ENCODE peak calls at places on chromosomes 3 and 15, in seven cellular contexts. L is CD8-positive, alpha-beta T cell; T is GM04503; M is Ammon's horn; F is DMS79 treated with DMSO at 0.1 percent for 48 hours; Q is globus pallidus; E is lung microvascular endothelial cell. P is an unnamed sample.

GRCh38 chr3:178060406-178060805 is 475.8 kb upstream of the KCNMB2 start:
- DNase-seq in L (no peak), T (peak; percentile 81), M (no peak), F (no peak), Q (no peak), E (no peak), P (no peak)

GRCh38 chr3:181696641-181697230 is 15.0 kb upstream of the SOX2 start:
- DNase-seq in L (no peak), T (no peak), M (no peak), F (no peak), Q (peak; percentile 51), E (no peak), P (no peak)

GRCh38 chr15:42107483-42107882 is 13.1 kb upstream of the PLA2G4D start:
- DNase-seq in L (no peak), T (no peak), M (peak; percentile 52), F (peak; percentile 19), Q (peak; percentile 43), E (peak; percentile 54), P (no peak)

GRCh38 chr3:170553788-170554620 is 31.9 kb downstream of the SLC7A14 start:
- DNase-seq in L (no peak), T (no peak), M (no peak), F (no peak), Q (peak; percentile 47), E (peak; percentile 17), P (no peak)

GRCh38 chr15:49063402-49064280 is 17.4 kb upstream of the SECISBP2L start:
- DNase-seq in L (no peak), T (no peak), M (no peak), F (no peak), Q (no peak), E (no peak), P (no peak)

GRCh38 chr3:23779841-23780240 is 25.9 kb upstream of the UBE2E1 start:
- DNase-seq in L (no peak), T (no peak), M (no peak), F (no peak), Q (no peak), E (no peak), P (no peak)

GRCh38 chr3:157247391-157247790 is 87.4 kb upstream of the CCNL1 start:
- DNase-seq in L (no peak), T (no peak), M (no peak), F (no peak), Q (peak; percentile 15), E (peak; percentile 34), P (no peak)

GRCh38 chr3:127706312-127706711 is 33.6 kb downstream of the ABTB1 start:
- DNase-seq in L (no peak), T (no peak), M (no peak), F (no peak), Q (no peak), E (no peak), P (peak; percentile 51)

GRCh38 chr15:74790080-74790916 is 8.4 kb downstream of the CSK start:
- DNase-seq in L (peak; percentile 50), T (no peak), M (peak; percentile 84), F (no peak), Q (peak; percentile 81), E (no peak), P (peak; percentile 47)

GRCh38 chr3:177551431-177551836 is 354.2 kb upstream of the TBL1XR1 start:
- DNase-seq in L (no peak), T (no peak), M (no peak), F (no peak), Q (no peak), E (no peak), P (no peak)

GRCh38 chr15:59313703-59314332 is 58.9 kb downstream of the MYO1E start:
- DNase-seq in L (no peak), T (no peak), M (no peak), F (peak; percentile 42), Q (no peak), E (peak; percentile 71), P (no peak)

GRCh38 chr3:138945646-138946553 is 1.0 kb downstream of the FOXL2 start:
- DNase-seq in L (no peak), T (no peak), M (no peak), F (peak; percentile 35), Q (no peak), E (peak; percentile 48), P (no peak)

GRCh38 chr15:88225484-88225883 is 31.1 kb downstream of the NTRK3 start:
- DNase-seq in L (no peak), T (no peak), M (no peak), F (no peak), Q (no peak), E (no peak), P (no peak)

GRCh38 chr15:33131880-33132279 is 62.6 kb downstream of the FMN1 start:
- DNase-seq in L (no peak), T (no peak), M (no peak), F (peak; percentile 87), Q (no peak), E (no peak), P (no peak)

GRCh38 chr3:22245122-22245521 is 494.1 kb upstream of the ZNF385D start:
- DNase-seq in L (no peak), T (peak; percentile 89), M (no peak), F (no peak), Q (no peak), E (no peak), P (no peak)

GRCh38 chr15:90219421-90220141 is 14.2 kb downstream of the CIB1 start:
- DNase-seq in L (peak; percentile 75), T (no peak), M (no peak), F (no peak), Q (no peak), E (peak; percentile 51), P (no peak)

GRCh38 chr3:43766672-43767465 is 76.1 kb downstream of the ABHD5 start:
- DNase-seq in L (no peak), T (peak; percentile 60), M (no peak), F (no peak), Q (no peak), E (peak; percentile 73), P (no peak)

GRCh38 chr3:172701056-172701455 is 9.8 kb downstream of the NCEH1 start:
- DNase-seq in L (no peak), T (no peak), M (no peak), F (no peak), Q (no peak), E (no peak), P (no peak)

GRCh38 chr15:91469627-91470567 is 369.8 kb downstream of the SV2B start:
- DNase-seq in L (peak; percentile 55), T (no peak), M (no peak), F (no peak), Q (no peak), E (no peak), P (peak; percentile 3)

GRCh38 chr3:129120254-129121004 is 1.2 kb downstream of the RAB43 start:
- DNase-seq in L (peak; percentile 92), T (peak; percentile 77), M (peak; percentile 76), F (peak; percentile 24), Q (peak; percentile 51), E (peak; percentile 97), P (peak; percentile 54)

GRCh38 chr3:179837374-179837773 is 184.5 kb downstream of the USP13 start:
- DNase-seq in L (no peak), T (no peak), M (no peak), F (no peak), Q (no peak), E (peak; percentile 39), P (no peak)

GRCh38 chr15:71716990-71717389 is 93.4 kb upstream of the NR2E3 start:
- DNase-seq in L (no peak), T (peak; percentile 26), M (no peak), F (no peak), Q (no peak), E (peak; percentile 42), P (no peak)

GRCh38 chr15:80596521-80596976 is 98.6 kb upstream of the ABHD17C start:
- DNase-seq in L (no peak), T (no peak), M (no peak), F (no peak), Q (no peak), E (no peak), P (peak; percentile 82)

GRCh38 chr3:426056-426455 is 229.5 kb downstream of the CHL1 start:
- DNase-seq in L (no peak), T (no peak), M (no peak), F (no peak), Q (no peak), E (no peak), P (no peak)

GRCh38 chr15:66563566-66564110 is 2.2 kb downstream of the LCTL start:
- DNase-seq in L (no peak), T (no peak), M (no peak), F (no peak), Q (no peak), E (no peak), P (no peak)

GRCh38 chr3:185658504-185658912 is 72.4 kb downstream of the SENP2 start:
- DNase-seq in L (no peak), T (peak; percentile 99), M (no peak), F (no peak), Q (no peak), E (peak; percentile 27), P (no peak)

GRCh38 chr3:20256144-20256543 is 70.1 kb upstream of the SGO1 start:
- DNase-seq in L (no peak), T (no peak), M (no peak), F (no peak), Q (no peak), E (no peak), P (no peak)

GRCh38 chr3:21551019-21551418 is 200.0 kb downstream of the ZNF385D start:
- DNase-seq in L (no peak), T (no peak), M (no peak), F (no peak), Q (no peak), E (peak; percentile 52), P (no peak)

GRCh38 chr3:186287723-186288122 is 74.3 kb downstream of the DGKG start:
- DNase-seq in L (no peak), T (peak; percentile 92), M (no peak), F (no peak), Q (no peak), E (no peak), P (peak; percentile 54)

GRCh38 chr3:20148456-20148855 is 37.5 kb downstream of the SGO1 start:
- DNase-seq in L (no peak), T (no peak), M (no peak), F (no peak), Q (no peak), E (no peak), P (no peak)

GRCh38 chr3:10933958-10934481 is 58.5 kb upstream of the SLC6A1 start:
- DNase-seq in L (no peak), T (peak; percentile 11), M (no peak), F (no peak), Q (no peak), E (peak; percentile 51), P (no peak)

GRCh38 chr15:57505949-57506391 is 85.7 kb upstream of the MYZAP start:
- DNase-seq in L (no peak), T (no peak), M (peak; percentile 22), F (no peak), Q (peak; percentile 29), E (no peak), P (peak; percentile 12)

GRCh38 chr3:148992027-148992634 is 791 bp downstream of the GYG1 start:
- DNase-seq in L (no peak), T (no peak), M (peak; percentile 20), F (peak; percentile 26), Q (peak; percentile 31), E (peak; percentile 57), P (peak; percentile 44)

GRCh38 chr15:69904296-69904560 is 193.5 kb downstream of the TLE3 start:
- DNase-seq in L (no peak), T (no peak), M (no peak), F (no peak), Q (no peak), E (no peak), P (no peak)

GRCh38 chr3:151584603-151585002 is 123.7 kb upstream of the IGSF10 start:
- DNase-seq in L (no peak), T (no peak), M (no peak), F (no peak), Q (no peak), E (peak; percentile 14), P (no peak)

P was measured in G401.